ENCODE peak calls at places on chromosomes 12 and 14, in eight cellular contexts. One of them, this sample, is unnamed.

GRCh38 chr14:90629471-90629870 is 186.8 kb downstream of the TTC7B start:
- DNase-seq in HFF-Myc: no peak
- DNase-seq in AG04450: no peak
- DNase-seq in AG04449: no peak
- DNase-seq in spleen: no peak
- DNase-seq in Panc1: no peak
- DNase-seq in colonic mucosa: no peak
- DNase-seq in fibroblast of pulmonary artery: no peak
- DNase-seq in this sample: no peak

GRCh38 chr12:124679533-124680371 is 112.3 kb upstream of the NCOR2 start:
- DNase-seq in HFF-Myc: no peak
- DNase-seq in AG04450: no peak
- DNase-seq in AG04449: no peak
- DNase-seq in spleen: no peak
- DNase-seq in Panc1: no peak
- DNase-seq in colonic mucosa: peak; percentile 57
- DNase-seq in fibroblast of pulmonary artery: no peak
- DNase-seq in this sample: no peak

GRCh38 chr12:14239350-14239934 is 126.0 kb upstream of the ATF7IP start:
- DNase-seq in HFF-Myc: no peak
- DNase-seq in AG04450: no peak
- DNase-seq in AG04449: no peak
- DNase-seq in spleen: no peak
- DNase-seq in Panc1: no peak
- DNase-seq in colonic mucosa: peak; percentile 52
- DNase-seq in fibroblast of pulmonary artery: peak; percentile 71
- DNase-seq in this sample: no peak

GRCh38 chr14:71266994-71267636 is 359.9 kb downstream of the PCNX1 start:
- DNase-seq in HFF-Myc: no peak
- DNase-seq in AG04450: no peak
- DNase-seq in AG04449: no peak
- DNase-seq in spleen: no peak
- DNase-seq in Panc1: no peak
- DNase-seq in colonic mucosa: no peak
- DNase-seq in fibroblast of pulmonary artery: peak; percentile 31
- DNase-seq in this sample: no peak

GRCh38 chr12:15116073-15116472 is 105.1 kb downstream of the RERG start:
- DNase-seq in HFF-Myc: no peak
- DNase-seq in AG04450: no peak
- DNase-seq in AG04449: no peak
- DNase-seq in spleen: no peak
- DNase-seq in Panc1: no peak
- DNase-seq in colonic mucosa: no peak
- DNase-seq in fibroblast of pulmonary artery: no peak
- DNase-seq in this sample: no peak

GRCh38 chr12:65561798-65562382 is 262.4 kb upstream of the HMGA2 start:
- DNase-seq in HFF-Myc: no peak
- DNase-seq in AG04450: peak; percentile 30
- DNase-seq in AG04449: no peak
- DNase-seq in spleen: no peak
- DNase-seq in Panc1: no peak
- DNase-seq in colonic mucosa: no peak
- DNase-seq in fibroblast of pulmonary artery: peak; percentile 71
- DNase-seq in this sample: no peak

GRCh38 chr12:124352839-124353238 is 57.9 kb downstream of the RFLNA start:
- DNase-seq in HFF-Myc: peak; percentile 22
- DNase-seq in AG04450: no peak
- DNase-seq in AG04449: no peak
- DNase-seq in spleen: no peak
- DNase-seq in Panc1: no peak
- DNase-seq in colonic mucosa: peak; percentile 93
- DNase-seq in fibroblast of pulmonary artery: peak; percentile 27
- DNase-seq in this sample: peak; percentile 48

GRCh38 chr12:646303-647038 is 16.8 kb downstream of the NINJ2 start:
- DNase-seq in HFF-Myc: no peak
- DNase-seq in AG04450: no peak
- DNase-seq in AG04449: no peak
- DNase-seq in spleen: no peak
- DNase-seq in Panc1: no peak
- DNase-seq in colonic mucosa: peak; percentile 34
- DNase-seq in fibroblast of pulmonary artery: peak; percentile 52
- DNase-seq in this sample: peak; percentile 64

GRCh38 chr12:77940566-77940965 is 109.9 kb downstream of the NAV3 start:
- DNase-seq in HFF-Myc: peak; percentile 76
- DNase-seq in AG04450: no peak
- DNase-seq in AG04449: no peak
- DNase-seq in spleen: no peak
- DNase-seq in Panc1: no peak
- DNase-seq in colonic mucosa: no peak
- DNase-seq in fibroblast of pulmonary artery: peak; percentile 53
- DNase-seq in this sample: no peak

GRCh38 chr12:14153803-14154202 is 172.4 kb upstream of the GRIN2B start:
- DNase-seq in HFF-Myc: no peak
- DNase-seq in AG04450: no peak
- DNase-seq in AG04449: no peak
- DNase-seq in spleen: no peak
- DNase-seq in Panc1: no peak
- DNase-seq in colonic mucosa: no peak
- DNase-seq in fibroblast of pulmonary artery: no peak
- DNase-seq in this sample: no peak

GRCh38 chr12:113852273-113852672 is 113.9 kb downstream of the RBM19 start:
- DNase-seq in HFF-Myc: no peak
- DNase-seq in AG04450: no peak
- DNase-seq in AG04449: no peak
- DNase-seq in spleen: no peak
- DNase-seq in Panc1: no peak
- DNase-seq in colonic mucosa: no peak
- DNase-seq in fibroblast of pulmonary artery: no peak
- DNase-seq in this sample: no peak

GRCh38 chr12:121889267-121889624 is 656 bp downstream of the PSMD9 start:
- DNase-seq in HFF-Myc: no peak
- DNase-seq in AG04450: no peak
- DNase-seq in AG04449: no peak
- DNase-seq in spleen: no peak
- DNase-seq in Panc1: no peak
- DNase-seq in colonic mucosa: no peak
- DNase-seq in fibroblast of pulmonary artery: no peak
- DNase-seq in this sample: no peak

GRCh38 chr14:38611928-38612327 is 356.0 kb upstream of the CLEC14A start:
- DNase-seq in HFF-Myc: no peak
- DNase-seq in AG04450: no peak
- DNase-seq in AG04449: no peak
- DNase-seq in spleen: no peak
- DNase-seq in Panc1: no peak
- DNase-seq in colonic mucosa: no peak
- DNase-seq in fibroblast of pulmonary artery: no peak
- DNase-seq in this sample: no peak

DNA sequence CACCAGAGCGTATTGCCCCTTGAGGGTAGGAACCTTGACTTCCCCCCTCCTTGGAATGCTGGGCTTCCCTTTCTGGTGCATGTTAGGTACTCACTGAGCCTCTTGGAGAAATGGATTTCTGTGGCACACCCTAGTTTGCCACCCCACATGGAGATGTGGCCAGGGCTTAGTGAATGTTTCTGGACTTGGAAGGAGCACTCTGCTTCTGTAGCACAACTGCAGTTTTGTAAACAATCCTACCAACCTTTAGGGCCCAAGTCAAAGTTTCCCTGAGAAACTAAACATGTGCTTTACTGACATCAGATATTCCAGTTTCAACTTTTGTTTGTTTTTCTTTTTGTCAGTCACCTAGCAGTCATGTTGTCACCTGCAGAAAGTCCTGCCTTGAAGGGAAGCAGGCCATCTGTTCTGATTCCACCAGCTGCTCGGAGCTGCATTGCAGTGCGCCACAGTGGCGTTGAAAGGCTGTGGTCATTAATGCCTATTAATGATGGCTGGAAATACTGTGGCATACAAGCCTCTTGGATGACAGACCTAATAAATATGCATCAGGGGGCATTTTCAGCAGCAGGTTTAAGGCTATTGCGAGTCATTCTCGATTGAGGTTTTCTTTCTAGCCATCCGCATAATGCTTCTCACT is 7.7 kb downstream of the PELI2 start:
- DNase-seq in HFF-Myc: no peak
- DNase-seq in AG04450: no peak
- DNase-seq in AG04449: no peak
- DNase-seq in spleen: no peak
- DNase-seq in Panc1: no peak
- DNase-seq in colonic mucosa: no peak
- DNase-seq in fibroblast of pulmonary artery: no peak
- DNase-seq in this sample: no peak
- TF ChIP-seq CTCF in HFF-Myc: no peak
- TF ChIP-seq CTCF in AG04450: no peak
- TF ChIP-seq CTCF in AG04449: no peak
- TF ChIP-seq CTCF in spleen: no peak
- TF ChIP-seq CTCF in Panc1: no peak
- TF ChIP-seq CTCF in colonic mucosa: no peak
- TF ChIP-seq CTCF in fibroblast of pulmonary artery: no peak
- TF ChIP-seq CTCF in this sample: no peak

GRCh38 chr12:96198970-96199369 is 4.8 kb downstream of the ELK3 start:
- DNase-seq in HFF-Myc: peak; percentile 52
- DNase-seq in AG04450: peak; percentile 69
- DNase-seq in AG04449: peak; percentile 78
- DNase-seq in spleen: no peak
- DNase-seq in Panc1: no peak
- DNase-seq in colonic mucosa: no peak
- DNase-seq in fibroblast of pulmonary artery: peak; percentile 86
- DNase-seq in this sample: no peak

GRCh38 chr12:96196781-96197180 is 2.6 kb downstream of the ELK3 start:
- DNase-seq in HFF-Myc: no peak
- DNase-seq in AG04450: no peak
- DNase-seq in AG04449: no peak
- DNase-seq in spleen: no peak
- DNase-seq in Panc1: no peak
- DNase-seq in colonic mucosa: no peak
- DNase-seq in fibroblast of pulmonary artery: no peak
- DNase-seq in this sample: no peak

GRCh38 chr12:96197503-96198272 is 3.5 kb downstream of the ELK3 start:
- DNase-seq in HFF-Myc: peak; percentile 67
- DNase-seq in AG04450: peak; percentile 74
- DNase-seq in AG04449: peak; percentile 90
- DNase-seq in spleen: no peak
- DNase-seq in Panc1: no peak
- DNase-seq in colonic mucosa: no peak
- DNase-seq in fibroblast of pulmonary artery: peak; percentile 93
- DNase-seq in this sample: no peak

GRCh38 chr12:96201272-96202227 is 7.4 kb downstream of the ELK3 start:
- DNase-seq in HFF-Myc: no peak
- DNase-seq in AG04450: no peak
- DNase-seq in AG04449: no peak
- DNase-seq in spleen: no peak
- DNase-seq in Panc1: no peak
- DNase-seq in colonic mucosa: no peak
- DNase-seq in fibroblast of pulmonary artery: no peak
- DNase-seq in this sample: no peak

DNA sequence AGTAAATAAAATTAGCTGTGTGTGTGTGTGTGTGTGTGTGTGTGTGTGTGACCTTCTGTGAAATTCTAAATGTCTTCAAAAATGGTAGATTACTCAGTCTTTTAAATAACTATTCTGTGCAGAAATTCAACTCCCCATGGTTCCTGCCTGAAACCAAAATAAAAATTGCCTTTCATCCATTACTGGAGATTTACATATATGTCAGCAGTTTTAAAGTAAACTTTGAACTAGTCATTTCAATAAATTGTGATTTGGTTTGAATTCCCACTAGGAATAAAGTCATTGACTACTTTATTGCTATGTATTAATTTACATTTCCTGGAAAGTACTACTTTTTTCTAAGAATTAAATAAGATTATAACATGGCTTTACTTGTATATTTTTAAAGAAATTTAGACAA is 5.3 kb downstream of the ELK3 start:
- DNase-seq in HFF-Myc: no peak
- DNase-seq in AG04450: no peak
- DNase-seq in AG04449: no peak
- DNase-seq in spleen: no peak
- DNase-seq in Panc1: no peak
- DNase-seq in colonic mucosa: no peak
- DNase-seq in fibroblast of pulmonary artery: no peak
- DNase-seq in this sample: no peak
- H3K4me3 ChIP-seq in HFF-Myc: no peak overlapping the region
- H3K4me3 ChIP-seq in AG04450: no peak overlapping the region
- H3K4me3 ChIP-seq in AG04449: no peak overlapping the region
- H3K4me3 ChIP-seq in spleen: no peak overlapping the region
- H3K4me3 ChIP-seq in Panc1: no peak overlapping the region
- H3K4me3 ChIP-seq in colonic mucosa: no peak overlapping the region
- H3K4me3 ChIP-seq in fibroblast of pulmonary artery: no peak overlapping the region
- H3K4me3 ChIP-seq in this sample: no peak overlapping the region

DNA sequence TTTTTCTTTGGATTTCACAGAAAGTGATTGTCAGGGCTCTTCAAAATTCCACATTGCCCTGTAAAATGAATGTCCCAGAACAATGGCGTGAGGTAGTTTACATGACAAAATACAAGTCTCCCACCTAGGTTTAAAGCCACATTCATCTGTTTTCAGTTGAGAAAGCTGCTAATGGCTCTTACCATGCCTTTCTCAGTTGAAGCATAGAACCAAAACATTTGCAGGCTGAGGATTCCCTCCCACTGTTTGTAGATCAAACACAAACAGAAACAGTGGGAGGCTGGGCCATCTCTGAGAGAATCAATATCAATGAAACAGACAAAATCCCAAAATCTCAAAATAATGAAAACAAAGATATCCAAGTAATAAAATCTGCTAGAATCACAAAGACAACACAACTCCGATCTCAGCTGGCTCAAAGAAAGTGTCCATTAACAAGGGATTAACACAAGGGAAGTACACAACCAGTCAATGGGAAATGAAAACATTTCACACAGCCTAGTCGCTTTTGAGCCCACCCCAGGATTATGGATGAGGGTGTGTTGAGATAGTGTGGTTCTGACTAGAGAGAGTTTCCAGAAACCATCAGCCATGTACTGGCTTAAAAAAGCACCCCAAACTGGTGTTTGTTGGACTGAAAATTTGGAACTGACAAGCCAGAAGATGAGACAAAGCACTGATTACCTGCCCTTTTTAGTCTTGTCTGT is 54.5 kb upstream of the TMEM260 start:
- DNase-seq in HFF-Myc: no peak
- DNase-seq in AG04450: no peak
- DNase-seq in AG04449: no peak
- DNase-seq in spleen: no peak
- DNase-seq in Panc1: no peak
- DNase-seq in colonic mucosa: no peak
- DNase-seq in fibroblast of pulmonary artery: no peak
- DNase-seq in this sample: no peak
- TF ChIP-seq CTCF in HFF-Myc: no peak
- TF ChIP-seq CTCF in AG04450: no peak
- TF ChIP-seq CTCF in AG04449: no peak
- TF ChIP-seq CTCF in spleen: no peak
- TF ChIP-seq CTCF in Panc1: no peak
- TF ChIP-seq CTCF in colonic mucosa: no peak
- TF ChIP-seq CTCF in fibroblast of pulmonary artery: no peak
- TF ChIP-seq CTCF in this sample: no peak

DNA sequence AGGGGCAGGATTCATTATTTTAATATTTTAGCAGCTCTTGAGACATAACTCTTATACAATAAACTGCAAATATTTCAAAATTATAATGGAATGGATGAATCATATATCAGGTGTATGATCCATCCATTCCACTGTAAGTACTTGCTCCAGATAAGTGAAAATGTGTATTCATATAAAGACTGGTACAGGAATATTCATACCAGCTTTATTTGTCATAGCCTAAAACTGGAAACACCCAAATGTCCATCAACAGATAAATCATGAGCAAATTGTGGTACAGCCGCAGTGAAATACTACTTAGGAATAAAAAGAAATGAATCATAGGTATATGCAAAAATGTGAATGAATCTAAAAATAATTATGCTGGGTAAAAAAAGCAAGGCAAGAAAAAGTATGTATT is 263.6 kb upstream of the SYT10 start:
- DNase-seq in HFF-Myc: no peak
- DNase-seq in AG04450: no peak
- DNase-seq in AG04449: no peak
- DNase-seq in spleen: no peak
- DNase-seq in Panc1: no peak
- DNase-seq in colonic mucosa: no peak
- DNase-seq in fibroblast of pulmonary artery: no peak
- DNase-seq in this sample: no peak
- H3K4me3 ChIP-seq in HFF-Myc: no peak overlapping the region
- H3K4me3 ChIP-seq in AG04450: no peak overlapping the region
- H3K4me3 ChIP-seq in AG04449: no peak overlapping the region
- H3K4me3 ChIP-seq in spleen: no peak overlapping the region
- H3K4me3 ChIP-seq in Panc1: no peak overlapping the region
- H3K4me3 ChIP-seq in colonic mucosa: no peak overlapping the region
- H3K4me3 ChIP-seq in fibroblast of pulmonary artery: no peak overlapping the region
- H3K4me3 ChIP-seq in this sample: no peak overlapping the region